ENCODE peak calls at places on chromosomes 3 and 15, in seven cellular contexts. R is heart right ventricle, K is AG10803, W is GM23338, M is kidney, E is foreskin fibroblast, U is HFF-Myc. Y is an unnamed sample.

GRCh38 chr3:112767177-112767576 is 79.5 kb downstream of the CD200R1L start:
- DNase-seq in W (no peak), U (no peak), E (peak; percentile 35), K (peak; percentile 55), R (no peak), M (no peak), Y (peak; percentile 31)

GRCh38 chr15:66955871-66956585 is 109.4 kb upstream of the SMAD3 start:
- DNase-seq in K (peak; percentile 43), U (no peak), M (no peak), E (no peak), R (no peak), W (no peak), Y (peak; percentile 57)

GRCh38 chr3:49998326-49998725 is 58.4 kb downstream of the RBM6 start:
- DNase-seq in R (no peak), E (peak; percentile 52), M (no peak), K (peak; percentile 25), U (peak; percentile 50), W (no peak), Y (peak; percentile 58)

GRCh38 chr3:52810923-52811322 is 16.3 kb downstream of the ITIH3 start:
- DNase-seq in W (no peak), M (no peak), K (no peak), U (no peak), E (no peak), R (no peak), Y (no peak)

GRCh38 chr3:72659609-72660008 is 188.6 kb downstream of the SHQ1 start:
- DNase-seq in K (no peak), U (no peak), R (no peak), M (no peak), E (no peak), W (no peak), Y (no peak)

GRCh38 chr15:88847144-88847543 is 43.9 kb downstream of the ACAN start:
- DNase-seq in U (no peak), K (no peak), W (no peak), M (no peak), E (no peak), R (no peak), Y (no peak)

GRCh38 chr15:67776600-67776999 is 48.7 kb upstream of the SKOR1 start:
- DNase-seq in K (peak; percentile 10), U (no peak), W (no peak), M (no peak), R (no peak), E (no peak), Y (peak; percentile 8)

GRCh38 chr3:24598691-24599090 is 104.0 kb upstream of the THRB start:
- DNase-seq in E (no peak), R (no peak), W (peak; percentile 23), M (no peak), U (peak; percentile 22), K (peak; percentile 40), Y (peak; percentile 59)

GRCh38 chr3:168570404-168571173 is 474.9 kb upstream of the GOLIM4 start:
- DNase-seq in M (no peak), R (no peak), W (no peak), U (no peak), E (no peak), K (no peak), Y (no peak)

GRCh38 chr3:87199621-87200020 is 27.5 kb upstream of the CHMP2B start:
- DNase-seq in M (no peak), W (no peak), R (no peak), K (no peak), E (no peak), U (no peak), Y (no peak)

GRCh38 chr3:11455977-11456376 is 183.8 kb downstream of the ATG7 start:
- DNase-seq in R (no peak), U (no peak), E (peak; percentile 72), W (no peak), K (no peak), M (no peak), Y (peak; percentile 93)

GRCh38 chr3:172696357-172696756 is 14.5 kb downstream of the NCEH1 start:
- DNase-seq in W (no peak), R (no peak), K (no peak), E (no peak), M (no peak), U (no peak), Y (no peak)

GRCh38 chr3:178443634-178444033 is 92.6 kb upstream of the KCNMB2 start:
- DNase-seq in K (peak; percentile 30), U (no peak), W (no peak), R (no peak), E (no peak), M (no peak), Y (peak; percentile 5)

GRCh38 chr15:98142584-98142983 is 182.1 kb downstream of the ARRDC4 start:
- DNase-seq in M (no peak), K (no peak), E (no peak), W (peak; percentile 57), R (no peak), U (no peak), Y (no peak)

GRCh38 chr15:40418126-40418525 is 12.5 kb downstream of the IVD start:
- DNase-seq in K (no peak), E (no peak), R (no peak), U (no peak), M (no peak), W (no peak), Y (no peak)

GRCh38 chr3:39541917-39542329 is 74.4 kb downstream of the MOBP start:
- DNase-seq in M (no peak), R (no peak), K (peak; percentile 20), E (no peak), U (no peak), W (peak; percentile 68), Y (peak; percentile 51)

GRCh38 chr3:152595975-152596832 is 238.7 kb upstream of the P2RY1 start:
- DNase-seq in E (peak; percentile 89), R (peak; percentile 71), U (peak; percentile 31), W (no peak), K (peak; percentile 87), M (no peak), Y (peak; percentile 95)

GRCh38 chr15:88243895-88244787 is 12.4 kb downstream of the NTRK3 start:
- DNase-seq in K (peak; percentile 29), U (no peak), R (no peak), W (peak; percentile 71), M (peak; percentile 29), E (no peak), Y (peak; percentile 40)

GRCh38 chr3:42216820-42217416 is 49.1 kb downstream of the CCK start:
- DNase-seq in K (peak; percentile 46), M (no peak), U (no peak), W (no peak), R (no peak), E (no peak), Y (peak; percentile 38)

GRCh38 chr3:149339931-149340309 is 6.5 kb upstream of the TM4SF18 start:
- DNase-seq in E (peak; percentile 99), K (peak; percentile 98), W (peak; percentile 66), R (peak; percentile 89), U (peak; percentile 98), M (peak; percentile 93), Y (peak; percentile 95)

GRCh38 chr3:123090700-123091585 is 24.1 kb downstream of the PDIA5 start:
- DNase-seq in R (no peak), U (no peak), W (no peak), K (no peak), E (no peak), M (no peak), Y (no peak)

DNA sequence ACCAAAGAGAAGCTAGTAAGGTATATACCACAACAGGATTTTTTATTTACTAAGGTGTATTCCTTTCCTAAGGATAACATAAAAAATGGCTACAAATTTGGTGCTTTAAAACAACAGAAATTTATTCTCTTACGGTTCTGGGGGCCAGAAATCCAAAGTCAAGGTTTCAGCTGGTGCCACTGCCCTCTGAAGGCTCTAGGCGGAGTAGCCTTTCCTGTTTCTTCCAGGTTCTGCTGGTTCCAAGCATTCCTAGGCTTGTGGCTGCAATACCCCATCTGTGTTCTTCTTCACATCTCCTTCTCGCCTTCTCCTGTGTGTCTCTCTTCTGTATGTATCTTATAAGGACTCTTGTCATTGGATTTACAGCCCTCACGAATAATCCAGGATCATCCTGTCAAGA is 549.9 kb downstream of the GRM7 start:
- DNase-seq in M (no peak), R (no peak), E (no peak), U (no peak), K (no peak), W (peak; percentile 42), Y (no peak)
- TF ChIP-seq CTCF in M (no peak), R (no peak), E (no peak), U (no peak), K (no peak), W (peak; percentile 40), Y (no peak)

GRCh38 chr3:195269375-195270078 is 1.4 kb downstream of the XXYLT1 start:
- DNase-seq in E (no peak), R (no peak), M (no peak), W (no peak), U (no peak), K (no peak), Y (no peak)
- H3K4me3 ChIP-seq in E (peak overlapping the region; percentile 96), R (peak overlapping the region; percentile 70), M (peak overlapping the region; percentile 58), W (peak overlapping the region; percentile 83), U (peak overlapping the region; percentile 79), K (peak overlapping the region; percentile 85), Y (peak overlapping the region; percentile 89)

GRCh38 chr15:32994810-32995424 is 199.6 kb downstream of the FMN1 start:
- DNase-seq in R (no peak), W (peak; percentile 52), M (no peak), K (peak; percentile 63), U (no peak), E (peak; percentile 41), Y (peak; percentile 71)

GRCh38 chr15:32991544-32992192 is 202.8 kb downstream of the FMN1 start:
- DNase-seq in U (no peak), K (no peak), R (no peak), M (no peak), W (no peak), E (no peak), Y (no peak)

GRCh38 chr15:32998182-32998581 is 196.3 kb downstream of the FMN1 start:
- DNase-seq in U (no peak), R (no peak), K (no peak), M (no peak), W (no peak), E (no peak), Y (no peak)

GRCh38 chr15:32990071-32990470 is 204.4 kb downstream of the FMN1 start:
- DNase-seq in E (no peak), K (no peak), M (no peak), R (no peak), W (no peak), U (no peak), Y (no peak)

DNA sequence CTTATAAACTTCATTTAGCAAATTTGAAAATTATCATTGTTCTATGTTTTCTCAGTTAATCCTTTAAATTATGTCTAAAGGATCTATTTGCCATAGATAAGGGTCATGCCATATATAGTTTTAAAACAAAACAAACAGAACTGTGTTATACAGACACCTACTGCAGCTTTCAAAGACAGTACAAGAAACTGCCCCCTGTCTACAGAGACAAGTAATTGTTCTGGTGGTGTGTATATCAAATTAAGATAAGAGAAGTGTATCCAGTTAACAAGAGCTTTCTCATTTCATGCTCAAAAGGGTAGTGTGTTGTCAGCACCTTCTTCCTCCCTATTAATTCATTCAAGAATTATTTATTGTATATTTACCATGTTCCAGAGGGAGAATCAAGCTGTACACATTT is 201.2 kb downstream of the FMN1 start:
- DNase-seq in R (no peak), U (no peak), M (no peak), E (no peak), K (peak; percentile 35), W (peak; percentile 47), Y (peak; percentile 37)
- TF ChIP-seq CTCF in R (no peak), U (no peak), M (no peak), E (peak; percentile 30), K (peak; percentile 52), W (peak; percentile 49), Y (peak; percentile 44)

DNA sequence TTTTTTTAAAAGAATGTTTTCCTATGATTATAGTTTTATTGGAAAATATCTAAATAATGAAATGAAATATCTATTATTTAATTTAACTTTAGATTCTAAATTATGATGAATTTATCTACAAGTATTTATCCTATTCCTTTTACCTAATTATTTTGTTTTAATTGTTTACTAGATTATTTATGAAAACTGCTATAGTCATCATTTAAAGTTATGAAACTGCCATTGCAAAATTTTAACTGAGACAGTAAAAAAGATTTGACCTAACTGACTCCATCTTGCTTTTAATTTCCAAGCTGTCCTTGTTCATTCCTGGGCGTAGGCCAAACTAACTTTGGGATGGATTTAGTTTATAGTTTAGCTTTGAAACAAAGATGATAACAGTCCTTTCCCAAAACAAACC is 25.9 kb upstream of the FAM3D start:
- DNase-seq in E (no peak), W (no peak), K (no peak), R (no peak), M (no peak), U (no peak), Y (no peak)
- H3K4me3 ChIP-seq in E (no peak overlapping the region), W (no peak overlapping the region), K (no peak overlapping the region), R (no peak overlapping the region), M (no peak overlapping the region), U (no peak overlapping the region), Y (no peak overlapping the region)